ENCODE peak calls at places on chromosomes 6 and 20, in seven cellular contexts. F, Q, L, O, W, C and P are unnamed samples.

GRCh38 chr6:137692806-137693205 is 174.3 kb upstream of the TNFAIP3 start:
- DNase-seq in O (no peak), F (no peak), Q (peak), C (no peak), L (no peak), W (no peak), P (no peak)

GRCh38 chr6:168419569-168419968 is 21.4 kb upstream of the SMOC2 start:
- DNase-seq in C (no peak), W (no peak), Q (no peak), F (no peak), O (no peak), L (no peak), P (no peak)

GRCh38 chr6:119463081-119463626 is 113.6 kb upstream of the MAN1A1 start:
- DNase-seq in L (no peak), W (no peak), F (no peak), C (no peak), Q (no peak), O (no peak), P (no peak)

GRCh38 chr6:906920-907319 is 214.0 kb upstream of the EXOC2 start:
- DNase-seq in C (no peak), F (no peak), Q (no peak), W (no peak), O (no peak), L (no peak), P (no peak)

GRCh38 chr6:102115911-102116310 is 722.4 kb downstream of the GRIK2 start:
- DNase-seq in L (no peak), W (no peak), C (no peak), Q (no peak), O (no peak), F (no peak), P (no peak)

GRCh38 chr6:166381733-166382499 is 824 bp downstream of the MPC1 start:
- DNase-seq in W (peak), C (peak), O (peak), L (peak), Q (peak), F (peak), P (peak)

GRCh38 chr6:78483546-78483945 is 383.8 kb upstream of the IRAK1BP1 start:
- DNase-seq in F (no peak), C (no peak), L (no peak), W (no peak), Q (peak), O (no peak), P (no peak)

GRCh38 chr20:24157213-24157612 is 168.6 kb upstream of the GGTLC1 start:
- DNase-seq in F (no peak), L (no peak), O (no peak), Q (no peak), W (no peak), C (no peak), P (no peak)

GRCh38 chr6:53734473-53735299 is 60.1 kb upstream of the LRRC1 start:
- DNase-seq in C (peak), O (peak), L (peak), F (no peak), Q (peak), W (peak), P (no peak)

GRCh38 chr6:34953084-34954025 is 64.3 kb downstream of the ANKS1A start:
- DNase-seq in C (no peak), L (peak), W (peak), Q (peak), F (no peak), O (no peak), P (no peak)

GRCh38 chr6:157779705-157780604 is 43.1 kb upstream of the SNX9 start:
- DNase-seq in L (peak), O (no peak), F (no peak), W (no peak), C (no peak), Q (peak), P (no peak)

GRCh38 chr20:56634735-56635422 is 5.8 kb downstream of the TFAP2C start:
- DNase-seq in W (no peak), C (no peak), Q (no peak), O (no peak), F (no peak), L (no peak), P (no peak)

GRCh38 chr20:20593447-20594170 is 118.8 kb downstream of the RALGAPA2 start:
- DNase-seq in F (no peak), Q (peak), O (peak), C (no peak), L (peak), W (peak), P (no peak)

GRCh38 chr6:125812394-125813231 is 21.9 kb downstream of the NCOA7 start:
- DNase-seq in F (no peak), O (no peak), C (no peak), Q (peak), W (peak), L (peak), P (no peak)

GRCh38 chr6:15312500-15312899 is 66.6 kb downstream of the JARID2 start:
- DNase-seq in F (no peak), O (no peak), W (no peak), C (no peak), Q (peak), L (no peak), P (no peak)

GRCh38 chr20:61290721-61291120 is 38.7 kb downstream of the CDH4 start:
- DNase-seq in W (no peak), O (no peak), F (no peak), L (no peak), C (no peak), Q (no peak), P (no peak)

GRCh38 chr6:167298166-167298565 is 7.1 kb downstream of the UNC93A start:
- DNase-seq in W (no peak), Q (no peak), C (no peak), F (no peak), L (no peak), O (no peak), P (no peak)

GRCh38 chr6:46138281-46138680 is 8.5 kb downstream of the ENPP4 start:
- DNase-seq in O (no peak), C (no peak), F (no peak), W (no peak), Q (no peak), L (no peak), P (no peak)

GRCh38 chr6:72286911-72287311 is 335.0 kb upstream of the KCNQ5 start:
- DNase-seq in F (no peak), L (peak), Q (peak), C (no peak), W (no peak), O (no peak), P (no peak)

GRCh38 chr20:56409521-56409920 is 2.5 kb upstream of the CASS4 start:
- DNase-seq in F (no peak), W (no peak), C (no peak), Q (peak), L (peak), O (no peak), P (no peak)

GRCh38 chr20:25864326-25864970 is 167.8 kb upstream of the ZNF337 start:
- DNase-seq in F (no peak), W (no peak), O (no peak), C (no peak), L (no peak), Q (no peak), P (no peak)

GRCh38 chr6:113301651-113302050 is 555.5 kb upstream of the MARCKS start:
- DNase-seq in Q (peak), F (no peak), C (no peak), O (no peak), W (no peak), L (no peak), P (no peak)

GRCh38 chr6:141199074-141199473 is 933.7 kb upstream of the GJE1 start:
- DNase-seq in W (no peak), L (peak), O (no peak), F (no peak), C (no peak), Q (peak), P (no peak)

GRCh38 chr6:20686142-20686541 is 151.9 kb downstream of the CDKAL1 start:
- DNase-seq in W (no peak), Q (no peak), O (no peak), F (no peak), L (no peak), C (no peak), P (no peak)

GRCh38 chr6:105991561-105992314 is 94.4 kb upstream of the PRDM1 start:
- DNase-seq in O (peak), W (peak), L (no peak), F (no peak), C (peak), Q (peak), P (no peak)

GRCh38 chr6:68447112-68447511 is 188.0 kb upstream of the ADGRB3 start:
- DNase-seq in O (no peak), L (no peak), C (no peak), Q (no peak), W (no peak), F (no peak), P (no peak)

GRCh38 chr20:39451386-39451785 is 489.2 kb downstream of the DHX35 start:
- DNase-seq in L (no peak), F (no peak), Q (no peak), W (no peak), C (no peak), O (no peak), P (no peak)

GRCh38 chr6:19879663-19880062 is 42.5 kb downstream of the ID4 start:
- DNase-seq in F (no peak), L (no peak), Q (no peak), C (no peak), O (no peak), W (no peak), P (no peak)

GRCh38 chr20:47603260-47603659 is 101.6 kb downstream of the NCOA3 start:
- DNase-seq in L (no peak), W (no peak), F (no peak), O (no peak), C (no peak), Q (no peak), P (no peak)

GRCh38 chr6:75230484-75231325 is 12.9 kb downstream of the COX7A2 start:
- DNase-seq in F (no peak), L (peak), C (no peak), Q (peak), W (peak), O (no peak), P (no peak)

DNA sequence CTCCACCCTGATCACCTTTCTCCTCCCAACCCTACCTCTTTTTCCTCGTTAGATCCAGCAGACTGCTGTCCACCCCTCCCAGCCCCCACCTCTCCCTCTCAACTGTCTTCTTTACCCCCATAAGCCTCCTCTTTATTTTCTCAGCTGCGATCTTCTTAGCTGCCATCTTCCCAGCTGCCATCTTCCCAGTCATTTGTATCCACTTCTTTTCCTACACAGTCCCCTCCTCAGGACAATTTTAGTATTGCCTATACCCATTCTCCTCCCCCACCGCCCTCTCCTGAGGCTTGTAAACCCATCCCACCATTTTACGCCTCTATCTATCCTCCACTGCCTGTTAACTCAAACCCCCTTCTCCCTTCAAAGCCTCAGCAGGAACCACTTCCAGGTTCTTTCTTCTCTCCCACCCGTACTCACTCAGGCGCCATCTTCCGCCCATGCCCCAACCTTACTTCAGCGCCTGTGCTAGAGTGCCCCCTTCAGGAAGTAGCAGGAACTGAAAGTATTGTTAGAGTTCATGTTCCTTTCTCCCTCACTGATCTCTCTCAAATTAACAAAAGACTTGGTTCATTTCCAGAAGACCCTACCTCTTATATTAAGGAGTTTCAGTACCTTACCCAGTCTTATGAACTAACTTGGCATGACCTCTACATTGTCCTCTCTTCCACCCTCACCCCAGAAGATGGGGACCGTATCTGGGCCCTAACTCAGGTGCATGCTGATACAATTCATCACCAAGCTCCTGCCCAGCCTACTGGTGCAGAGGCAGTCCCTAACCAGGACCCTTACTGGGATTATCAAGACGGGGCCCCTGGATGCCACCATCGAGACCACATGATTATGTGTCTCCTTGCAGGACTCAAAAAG is 236.0 kb downstream of the ADGRG6 start:
- DNase-seq in W (no peak), Q (peak), L (peak), C (no peak), F (no peak), O (no peak), P (no peak)
- TF ChIP-seq CTCF in W (peak), Q (peak), L (peak), C (peak), F (no peak), O (peak), P (peak)

DNA sequence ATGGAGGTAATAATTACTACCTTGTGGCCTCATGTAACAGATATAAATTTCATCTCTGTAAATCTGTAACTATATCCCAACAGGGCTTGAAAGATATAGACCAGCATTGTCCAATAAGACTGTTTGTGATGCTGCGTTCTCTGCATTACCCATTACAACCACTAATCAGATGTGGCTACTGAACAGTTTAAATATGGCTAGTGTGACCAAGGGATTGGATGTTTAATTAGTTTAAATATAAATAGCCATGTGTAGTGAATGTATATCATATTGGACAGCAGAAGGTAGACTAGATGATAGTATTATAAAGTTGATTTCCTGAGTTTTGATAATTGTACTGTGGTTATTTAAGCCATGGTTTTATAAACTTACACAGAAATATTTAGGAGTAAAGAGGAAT is 27.8 kb upstream of the JAG1 start:
- DNase-seq in O (no peak), W (no peak), Q (no peak), L (no peak), C (no peak), F (no peak), P (no peak)
- TF ChIP-seq CTCF in O (no peak), W (no peak), Q (no peak), L (no peak), C (no peak), F (no peak), P (peak)

DNA sequence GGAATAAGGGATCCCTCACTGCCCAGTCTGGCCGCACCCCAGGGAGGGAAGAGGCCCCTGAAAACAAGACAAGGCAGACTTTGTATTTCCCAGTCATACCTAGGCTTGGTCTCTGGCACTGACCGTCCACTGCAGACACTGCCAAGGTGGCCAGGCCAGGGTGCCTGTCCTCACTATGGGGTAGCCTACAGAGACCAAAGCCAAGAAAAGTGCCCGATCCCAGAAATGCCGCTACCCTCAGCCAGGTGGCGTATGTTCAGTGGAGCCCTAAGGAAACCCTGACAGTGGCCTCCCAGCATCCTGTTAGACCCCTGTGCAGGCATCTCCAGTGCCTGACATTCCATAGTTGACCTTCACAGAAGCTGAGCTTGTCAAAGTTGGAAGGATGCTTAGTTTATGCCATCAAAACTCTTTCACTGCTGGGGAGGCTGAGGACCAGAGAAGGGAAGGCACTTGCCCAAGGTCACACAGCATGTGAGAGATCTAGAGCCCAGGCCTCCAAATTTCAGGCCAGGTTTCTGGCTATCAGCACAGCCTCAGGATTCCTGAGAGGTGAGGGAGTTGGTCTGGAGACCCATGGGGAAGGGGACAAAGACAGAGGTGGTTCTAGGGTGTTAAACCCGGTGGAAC is 2.5 kb downstream of the SCRT2 start:
- DNase-seq in O (no peak), F (no peak), W (no peak), Q (no peak), C (no peak), L (no peak), P (no peak)
- TF ChIP-seq CTCF in O (peak), F (no peak), W (peak), Q (no peak), C (no peak), L (peak), P (peak)

GRCh38 chr6:144113366-144113765 is 18.0 kb upstream of the SF3B5 start:
- DNase-seq in L (no peak), Q (no peak), O (no peak), F (no peak), C (no peak), W (no peak), P (no peak)

GRCh38 chr6:144115219-144115618 is 19.8 kb upstream of the SF3B5 start:
- DNase-seq in W (no peak), F (no peak), O (no peak), Q (no peak), C (no peak), L (no peak), P (no peak)

GRCh38 chr6:144104898-144105487 is 9.6 kb upstream of the SF3B5 start:
- DNase-seq in W (peak), L (peak), O (no peak), Q (peak), C (no peak), F (no peak), P (no peak)

GRCh38 chr6:144106206-144106605 is 10.8 kb upstream of the SF3B5 start:
- DNase-seq in F (no peak), W (no peak), C (no peak), O (no peak), L (no peak), Q (no peak), P (no peak)

DNA sequence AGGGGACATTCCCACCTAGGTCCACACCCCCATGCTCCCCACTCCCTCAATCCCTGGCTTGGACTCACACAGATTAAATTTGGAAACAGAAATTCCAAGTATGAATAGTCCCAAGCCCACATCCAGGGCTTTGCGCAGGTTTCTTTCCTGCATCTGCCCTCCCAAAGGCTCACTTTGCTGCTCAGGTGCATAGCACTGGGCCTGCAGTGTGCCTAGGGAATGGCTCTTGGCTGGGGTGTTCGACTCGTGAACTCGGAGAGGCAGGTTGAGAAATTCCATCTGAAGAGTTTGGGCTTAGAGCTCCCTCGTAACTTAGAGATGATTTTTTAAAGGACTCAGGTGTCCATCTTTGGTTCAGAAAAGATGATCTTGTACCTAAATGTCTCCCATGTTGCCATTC is 14.8 kb upstream of the SF3B5 start:
- DNase-seq in C (no peak), W (no peak), O (no peak), F (no peak), Q (no peak), L (no peak), P (no peak)
- TF ChIP-seq CTCF in C (no peak), W (no peak), O (no peak), F (no peak), Q (no peak), L (no peak), P (no peak)

DNA sequence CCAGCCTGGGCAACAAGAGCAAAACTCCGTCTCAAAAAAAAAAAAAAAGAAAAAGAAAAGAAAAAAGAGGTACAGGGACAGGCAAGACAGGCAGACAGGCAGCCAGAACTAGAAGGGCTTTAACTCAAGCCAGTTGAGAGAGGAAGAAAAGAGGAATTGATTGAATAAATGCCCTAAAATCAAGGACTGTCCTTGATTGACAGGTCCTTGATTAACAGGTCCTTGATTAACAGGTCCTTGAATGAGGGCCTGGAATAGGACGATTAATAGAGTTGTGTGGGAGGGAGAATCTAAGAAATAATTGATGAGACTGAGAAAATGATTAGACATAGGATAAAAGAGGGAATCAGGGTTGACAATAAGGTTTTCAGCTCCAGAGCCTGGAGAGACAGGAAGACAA is 36.1 kb downstream of the ZC2HC1B start:
- DNase-seq in W (no peak), L (no peak), Q (no peak), F (no peak), C (no peak), O (no peak), P (no peak)
- TF ChIP-seq CTCF in W (no peak), L (no peak), Q (no peak), F (no peak), C (no peak), O (no peak), P (no peak)

GRCh38 chr6:50124572-50124971 is 74.8 kb upstream of the DEFB112 start:
- DNase-seq in Q (no peak), C (no peak), O (no peak), L (no peak), W (no peak), F (no peak), P (no peak)

GRCh38 chr6:50123686-50124085 is 74.0 kb upstream of the DEFB112 start:
- DNase-seq in Q (no peak), O (no peak), L (no peak), C (no peak), F (no peak), W (no peak), P (no peak)

GRCh38 chr6:50128420-50129005 is 78.8 kb upstream of the DEFB112 start:
- DNase-seq in L (peak), W (peak), O (no peak), F (no peak), C (no peak), Q (peak), P (no peak)
- TF ChIP-seq CTCF in L (peak), W (peak), O (peak), F (no peak), C (no peak), Q (peak), P (peak)

DNA sequence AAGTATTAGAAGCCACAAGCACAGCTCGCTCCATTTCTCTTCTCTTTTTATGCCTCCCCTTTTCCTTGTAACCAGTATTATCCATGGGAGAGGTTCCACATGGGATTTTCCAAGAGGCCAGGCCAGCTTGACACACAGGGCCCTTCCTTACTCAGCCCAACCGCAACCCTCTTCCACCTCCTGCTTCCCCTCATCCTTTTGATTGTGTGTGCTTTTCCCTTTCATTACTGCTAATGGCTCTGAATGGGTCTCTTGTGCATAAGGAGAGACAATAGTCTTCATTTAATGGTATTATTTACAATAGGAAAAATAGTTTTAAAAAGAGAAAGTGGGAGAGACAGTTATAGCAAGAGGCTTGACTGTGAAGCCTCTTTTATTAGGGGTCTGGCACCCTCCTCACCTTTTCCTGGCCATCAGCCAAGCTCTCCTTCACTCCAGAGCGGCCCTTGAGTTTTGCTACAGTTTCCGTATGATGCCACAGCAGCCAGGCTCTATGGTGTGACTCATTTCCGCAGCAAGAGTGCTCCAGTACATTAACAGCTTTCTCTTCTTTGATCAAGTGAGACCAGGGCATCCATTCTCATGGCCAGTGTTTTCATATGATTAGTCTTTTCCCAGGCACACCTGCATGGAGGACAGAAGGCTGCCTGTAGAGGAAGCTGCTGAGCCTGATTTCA is 579.5 kb downstream of the TFAP2B start:
- DNase-seq in L (no peak), O (peak), W (no peak), Q (no peak), F (no peak), C (no peak), P (no peak)
- TF ChIP-seq CTCF in L (no peak), O (no peak), W (no peak), Q (no peak), F (no peak), C (no peak), P (no peak)